ENCODE peak calls at places on chromosome 5, in seven cellular contexts. One of them, this sample, is unnamed.

GRCh38 chr5:138102454-138103320 is 18.9 kb downstream of the WNT8A start:
- DNase-seq in pancreas: no peak
- DNase-seq in PC-3: no peak
- DNase-seq in cardiac fibroblast: no peak
- DNase-seq in Panc1: no peak
- DNase-seq in body of pancreas: no peak
- DNase-seq in naive thymus-derived CD4-positive, alpha-beta T cell: no peak
- DNase-seq in this sample: no peak

GRCh38 chr5:18433336-18433735 is 799.1 kb downstream of the TAF11L14 start:
- DNase-seq in pancreas: no peak
- DNase-seq in PC-3: no peak
- DNase-seq in cardiac fibroblast: no peak
- DNase-seq in Panc1: no peak
- DNase-seq in body of pancreas: no peak
- DNase-seq in naive thymus-derived CD4-positive, alpha-beta T cell: no peak
- DNase-seq in this sample: no peak

GRCh38 chr5:43627028-43627427 is 24.0 kb downstream of the NNT start:
- DNase-seq in pancreas: peak; percentile 20
- DNase-seq in PC-3: peak; percentile 80
- DNase-seq in cardiac fibroblast: peak; percentile 84
- DNase-seq in Panc1: peak; percentile 58
- DNase-seq in body of pancreas: peak; percentile 34
- DNase-seq in naive thymus-derived CD4-positive, alpha-beta T cell: no peak
- DNase-seq in this sample: peak; percentile 66

GRCh38 chr5:29878599-29878998 is 1314.9 kb upstream of the CDH6 start:
- DNase-seq in pancreas: no peak
- DNase-seq in PC-3: no peak
- DNase-seq in cardiac fibroblast: no peak
- DNase-seq in Panc1: no peak
- DNase-seq in body of pancreas: no peak
- DNase-seq in naive thymus-derived CD4-positive, alpha-beta T cell: no peak
- DNase-seq in this sample: no peak

GRCh38 chr5:146006470-146006869 is 70.1 kb downstream of the SH3RF2 start:
- DNase-seq in pancreas: no peak
- DNase-seq in PC-3: no peak
- DNase-seq in cardiac fibroblast: no peak
- DNase-seq in Panc1: no peak
- DNase-seq in body of pancreas: no peak
- DNase-seq in naive thymus-derived CD4-positive, alpha-beta T cell: no peak
- DNase-seq in this sample: no peak

GRCh38 chr5:113336975-113337374 is 97.8 kb downstream of the TSSK1B start:
- DNase-seq in pancreas: peak; percentile 36
- DNase-seq in PC-3: peak; percentile 72
- DNase-seq in cardiac fibroblast: peak; percentile 87
- DNase-seq in Panc1: no peak
- DNase-seq in body of pancreas: no peak
- DNase-seq in naive thymus-derived CD4-positive, alpha-beta T cell: no peak
- DNase-seq in this sample: peak; percentile 57

GRCh38 chr5:143228597-143229293 is 174.7 kb downstream of the NR3C1 start:
- DNase-seq in pancreas: no peak
- DNase-seq in PC-3: no peak
- DNase-seq in cardiac fibroblast: no peak
- DNase-seq in Panc1: no peak
- DNase-seq in body of pancreas: no peak
- DNase-seq in naive thymus-derived CD4-positive, alpha-beta T cell: no peak
- DNase-seq in this sample: no peak

GRCh38 chr5:123814796-123815479 is 303.0 kb downstream of the CSNK1G3 start:
- DNase-seq in pancreas: no peak
- DNase-seq in PC-3: no peak
- DNase-seq in cardiac fibroblast: no peak
- DNase-seq in Panc1: peak; percentile 45
- DNase-seq in body of pancreas: no peak
- DNase-seq in naive thymus-derived CD4-positive, alpha-beta T cell: no peak
- DNase-seq in this sample: peak; percentile 63

GRCh38 chr5:54243483-54244080 is 66.8 kb downstream of the ARL15 start:
- DNase-seq in pancreas: peak; percentile 16
- DNase-seq in PC-3: peak; percentile 48
- DNase-seq in cardiac fibroblast: peak; percentile 69
- DNase-seq in Panc1: no peak
- DNase-seq in body of pancreas: peak; percentile 31
- DNase-seq in naive thymus-derived CD4-positive, alpha-beta T cell: peak; percentile 39
- DNase-seq in this sample: peak; percentile 59

GRCh38 chr5:6583049-6583880 is 49.6 kb downstream of the NSUN2 start:
- DNase-seq in pancreas: no peak
- DNase-seq in PC-3: no peak
- DNase-seq in cardiac fibroblast: peak; percentile 9
- DNase-seq in Panc1: no peak
- DNase-seq in body of pancreas: no peak
- DNase-seq in naive thymus-derived CD4-positive, alpha-beta T cell: no peak
- DNase-seq in this sample: peak; percentile 3

GRCh38 chr5:87360132-87360531 is 52.6 kb downstream of the CCNH start:
- DNase-seq in pancreas: no peak
- DNase-seq in PC-3: no peak
- DNase-seq in cardiac fibroblast: no peak
- DNase-seq in Panc1: no peak
- DNase-seq in body of pancreas: no peak
- DNase-seq in naive thymus-derived CD4-positive, alpha-beta T cell: no peak
- DNase-seq in this sample: no peak

GRCh38 chr5:54450542-54450941 is 5.0 kb upstream of the HSPB3 start:
- DNase-seq in pancreas: no peak
- DNase-seq in PC-3: no peak
- DNase-seq in cardiac fibroblast: no peak
- DNase-seq in Panc1: no peak
- DNase-seq in body of pancreas: no peak
- DNase-seq in naive thymus-derived CD4-positive, alpha-beta T cell: no peak
- DNase-seq in this sample: no peak

GRCh38 chr5:84086517-84086916 is 298.2 kb downstream of the EDIL3 start:
- DNase-seq in pancreas: no peak
- DNase-seq in PC-3: peak; percentile 6
- DNase-seq in cardiac fibroblast: peak; percentile 2
- DNase-seq in Panc1: no peak
- DNase-seq in body of pancreas: no peak
- DNase-seq in naive thymus-derived CD4-positive, alpha-beta T cell: no peak
- DNase-seq in this sample: no peak

GRCh38 chr5:116652196-116652729 is 77.6 kb upstream of the SEMA6A start:
- DNase-seq in pancreas: peak; percentile 38
- DNase-seq in PC-3: no peak
- DNase-seq in cardiac fibroblast: peak; percentile 72
- DNase-seq in Panc1: no peak
- DNase-seq in body of pancreas: peak; percentile 31
- DNase-seq in naive thymus-derived CD4-positive, alpha-beta T cell: no peak
- DNase-seq in this sample: peak; percentile 92

GRCh38 chr5:98839469-98840383 is 66.3 kb downstream of the RGMB start:
- DNase-seq in pancreas: no peak
- DNase-seq in PC-3: peak; percentile 43
- DNase-seq in cardiac fibroblast: peak; percentile 34
- DNase-seq in Panc1: peak; percentile 8
- DNase-seq in body of pancreas: no peak
- DNase-seq in naive thymus-derived CD4-positive, alpha-beta T cell: no peak
- DNase-seq in this sample: no peak
- H3K4me3 ChIP-seq in pancreas: no peak overlapping the region
- H3K4me3 ChIP-seq in PC-3: no peak overlapping the region
- H3K4me3 ChIP-seq in cardiac fibroblast: peak overlapping the region; percentile 19
- H3K4me3 ChIP-seq in Panc1: peak overlapping the region; percentile 8
- H3K4me3 ChIP-seq in body of pancreas: no peak overlapping the region
- H3K4me3 ChIP-seq in naive thymus-derived CD4-positive, alpha-beta T cell: no peak overlapping the region
- H3K4me3 ChIP-seq in this sample: no peak overlapping the region

GRCh38 chr5:3596261-3596825 is 711 bp downstream of the IRX1 start:
- DNase-seq in pancreas: no peak
- DNase-seq in PC-3: no peak
- DNase-seq in cardiac fibroblast: no peak
- DNase-seq in Panc1: no peak
- DNase-seq in body of pancreas: no peak
- DNase-seq in naive thymus-derived CD4-positive, alpha-beta T cell: no peak
- DNase-seq in this sample: no peak

GRCh38 chr5:3595102-3595961 is at the start of gene IRX1:
- DNase-seq in pancreas: no peak
- DNase-seq in PC-3: no peak
- DNase-seq in cardiac fibroblast: no peak
- DNase-seq in Panc1: no peak
- DNase-seq in body of pancreas: no peak
- DNase-seq in naive thymus-derived CD4-positive, alpha-beta T cell: no peak
- DNase-seq in this sample: no peak

GRCh38 chr5:3593771-3594513 is 1.7 kb upstream of the IRX1 start:
- DNase-seq in pancreas: no peak
- DNase-seq in PC-3: no peak
- DNase-seq in cardiac fibroblast: no peak
- DNase-seq in Panc1: no peak
- DNase-seq in body of pancreas: no peak
- DNase-seq in naive thymus-derived CD4-positive, alpha-beta T cell: no peak
- DNase-seq in this sample: no peak

GRCh38 chr5:3592298-3592697 is 3.3 kb upstream of the IRX1 start:
- DNase-seq in pancreas: no peak
- DNase-seq in PC-3: no peak
- DNase-seq in cardiac fibroblast: no peak
- DNase-seq in Panc1: no peak
- DNase-seq in body of pancreas: no peak
- DNase-seq in naive thymus-derived CD4-positive, alpha-beta T cell: no peak
- DNase-seq in this sample: no peak

GRCh38 chr5:3594514-3595101 is 1.0 kb upstream of the IRX1 start:
- DNase-seq in pancreas: no peak
- DNase-seq in PC-3: no peak
- DNase-seq in cardiac fibroblast: no peak
- DNase-seq in Panc1: no peak
- DNase-seq in body of pancreas: no peak
- DNase-seq in naive thymus-derived CD4-positive, alpha-beta T cell: no peak
- DNase-seq in this sample: no peak
- H3K4me3 ChIP-seq in pancreas: no peak overlapping the region
- H3K4me3 ChIP-seq in PC-3: no peak overlapping the region
- H3K4me3 ChIP-seq in cardiac fibroblast: no peak overlapping the region
- H3K4me3 ChIP-seq in Panc1: no peak overlapping the region
- H3K4me3 ChIP-seq in body of pancreas: no peak overlapping the region
- H3K4me3 ChIP-seq in naive thymus-derived CD4-positive, alpha-beta T cell: no peak overlapping the region
- H3K4me3 ChIP-seq in this sample: no peak overlapping the region

GRCh38 chr5:14445581-14446290 is 135.9 kb upstream of the OTULINL start:
- DNase-seq in pancreas: no peak
- DNase-seq in PC-3: no peak
- DNase-seq in cardiac fibroblast: peak; percentile 60
- DNase-seq in Panc1: no peak
- DNase-seq in body of pancreas: no peak
- DNase-seq in naive thymus-derived CD4-positive, alpha-beta T cell: no peak
- DNase-seq in this sample: peak; percentile 82
- H3K4me3 ChIP-seq in pancreas: no peak overlapping the region
- H3K4me3 ChIP-seq in PC-3: no peak overlapping the region
- H3K4me3 ChIP-seq in cardiac fibroblast: no peak overlapping the region
- H3K4me3 ChIP-seq in Panc1: no peak overlapping the region
- H3K4me3 ChIP-seq in body of pancreas: no peak overlapping the region
- H3K4me3 ChIP-seq in naive thymus-derived CD4-positive, alpha-beta T cell: no peak overlapping the region
- H3K4me3 ChIP-seq in this sample: no peak overlapping the region

GRCh38 chr5:37834542-37835399 is 5.1 kb downstream of the GDNF start:
- DNase-seq in pancreas: no peak
- DNase-seq in PC-3: no peak
- DNase-seq in cardiac fibroblast: no peak
- DNase-seq in Panc1: no peak
- DNase-seq in body of pancreas: no peak
- DNase-seq in naive thymus-derived CD4-positive, alpha-beta T cell: no peak
- DNase-seq in this sample: no peak
- H3K4me3 ChIP-seq in pancreas: no peak overlapping the region
- H3K4me3 ChIP-seq in PC-3: peak overlapping the region; percentile 3
- H3K4me3 ChIP-seq in cardiac fibroblast: peak overlapping the region; percentile 65
- H3K4me3 ChIP-seq in Panc1: peak overlapping the region; percentile 4
- H3K4me3 ChIP-seq in body of pancreas: no peak overlapping the region
- H3K4me3 ChIP-seq in naive thymus-derived CD4-positive, alpha-beta T cell: no peak overlapping the region
- H3K4me3 ChIP-seq in this sample: no peak overlapping the region

DNA sequence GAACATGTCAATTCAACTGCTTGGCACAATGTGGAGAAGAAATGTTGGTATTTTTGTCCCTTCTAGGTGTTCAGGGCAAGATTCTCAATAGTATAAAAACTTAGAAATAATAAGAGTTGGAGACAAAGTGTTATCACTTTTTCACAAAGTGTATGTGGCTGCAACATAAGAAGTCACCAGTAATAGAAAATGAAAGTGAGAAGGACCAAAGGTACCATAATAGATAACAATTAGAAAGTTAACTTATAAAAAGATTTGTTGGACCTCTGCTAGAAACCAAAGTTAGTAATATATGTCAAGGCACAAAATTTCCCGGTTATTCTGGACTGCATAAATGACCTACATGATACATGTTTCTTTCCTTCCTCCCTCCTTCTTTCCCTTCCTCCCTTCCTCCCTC is 1535.3 kb downstream of the EFNA5 start:
- DNase-seq in pancreas: no peak
- DNase-seq in PC-3: no peak
- DNase-seq in cardiac fibroblast: no peak
- DNase-seq in Panc1: no peak
- DNase-seq in body of pancreas: no peak
- DNase-seq in naive thymus-derived CD4-positive, alpha-beta T cell: no peak
- DNase-seq in this sample: no peak
- H3K4me3 ChIP-seq in pancreas: no peak overlapping the region
- H3K4me3 ChIP-seq in PC-3: no peak overlapping the region
- H3K4me3 ChIP-seq in cardiac fibroblast: no peak overlapping the region
- H3K4me3 ChIP-seq in Panc1: no peak overlapping the region
- H3K4me3 ChIP-seq in body of pancreas: no peak overlapping the region
- H3K4me3 ChIP-seq in naive thymus-derived CD4-positive, alpha-beta T cell: no peak overlapping the region
- H3K4me3 ChIP-seq in this sample: no peak overlapping the region

GRCh38 chr5:15027764-15028163 is 156.2 kb upstream of the ANKH start:
- DNase-seq in pancreas: no peak
- DNase-seq in PC-3: no peak
- DNase-seq in cardiac fibroblast: no peak
- DNase-seq in Panc1: no peak
- DNase-seq in body of pancreas: no peak
- DNase-seq in naive thymus-derived CD4-positive, alpha-beta T cell: no peak
- DNase-seq in this sample: no peak
- H3K4me3 ChIP-seq in pancreas: no peak overlapping the region
- H3K4me3 ChIP-seq in PC-3: no peak overlapping the region
- H3K4me3 ChIP-seq in cardiac fibroblast: no peak overlapping the region
- H3K4me3 ChIP-seq in Panc1: no peak overlapping the region
- H3K4me3 ChIP-seq in body of pancreas: no peak overlapping the region
- H3K4me3 ChIP-seq in naive thymus-derived CD4-positive, alpha-beta T cell: no peak overlapping the region
- H3K4me3 ChIP-seq in this sample: no peak overlapping the region

GRCh38 chr5:103561670-103562069 is 919 bp downstream of the NUDT12 start:
- DNase-seq in pancreas: no peak
- DNase-seq in PC-3: peak; percentile 19
- DNase-seq in cardiac fibroblast: no peak
- DNase-seq in Panc1: no peak
- DNase-seq in body of pancreas: no peak
- DNase-seq in naive thymus-derived CD4-positive, alpha-beta T cell: no peak
- DNase-seq in this sample: peak; percentile 18
- H3K4me3 ChIP-seq in pancreas: peak overlapping the region; percentile 63
- H3K4me3 ChIP-seq in PC-3: peak overlapping the region; percentile 77
- H3K4me3 ChIP-seq in cardiac fibroblast: peak overlapping the region; percentile 70
- H3K4me3 ChIP-seq in Panc1: peak overlapping the region; percentile 94
- H3K4me3 ChIP-seq in body of pancreas: peak overlapping the region; percentile 89
- H3K4me3 ChIP-seq in naive thymus-derived CD4-positive, alpha-beta T cell: peak overlapping the region; percentile 66
- H3K4me3 ChIP-seq in this sample: peak overlapping the region; percentile 94

GRCh38 chr5:177607115-177607451 is 7.2 kb downstream of the B4GALT7 start:
- DNase-seq in pancreas: no peak
- DNase-seq in PC-3: no peak
- DNase-seq in cardiac fibroblast: no peak
- DNase-seq in Panc1: no peak
- DNase-seq in body of pancreas: no peak
- DNase-seq in naive thymus-derived CD4-positive, alpha-beta T cell: no peak
- DNase-seq in this sample: no peak
- H3K4me3 ChIP-seq in pancreas: no peak overlapping the region
- H3K4me3 ChIP-seq in PC-3: no peak overlapping the region
- H3K4me3 ChIP-seq in cardiac fibroblast: no peak overlapping the region
- H3K4me3 ChIP-seq in Panc1: no peak overlapping the region
- H3K4me3 ChIP-seq in body of pancreas: no peak overlapping the region
- H3K4me3 ChIP-seq in naive thymus-derived CD4-positive, alpha-beta T cell: no peak overlapping the region
- H3K4me3 ChIP-seq in this sample: no peak overlapping the region

This sample was measured in HAP-1.